ENCODE peak calls at places on chromosomes 1 and 21, in six cellular contexts. Q is GM10248; S is stimulated activated CD8-positive, alpha-beta memory T cell treated with anti-CD3 and anti-CD28 coated beads, Interleukin-2, amount 100 ng/mL, for 48 hours; O is AG08396; G is NK-92 treated with Interleukin-12 subunit alpha and Interleukin-12 subunit beta, amount 100 ng/mL, for 24 hours; K is MCF 10A. N is an unnamed sample.

GRCh38 chr21:39142972-39143371 is 40.3 kb downstream of the PSMG1 start:
- DNase-seq in S (no peak), Q (no peak), O (no peak), G (no peak), K (no peak), N (no peak)

GRCh38 chr1:14939527-14940284 is 213.8 kb upstream of the TMEM51 start:
- DNase-seq in G (no peak), K (peak), Q (no peak), O (peak), S (no peak), N (no peak)

GRCh38 chr1:188822248-188822647 is 1655.4 kb downstream of the BRINP3 start:
- DNase-seq in K (no peak), G (no peak), S (no peak), O (no peak), Q (no peak), N (no peak)

GRCh38 chr1:228353601-228354371 is 52.8 kb downstream of the TRIM11 start:
- DNase-seq in O (no peak), Q (no peak), G (no peak), K (no peak), S (no peak), N (no peak)

GRCh38 chr1:243343970-243344749 is 88.3 kb downstream of the SDCCAG8 start:
- DNase-seq in S (no peak), Q (peak), O (peak), G (no peak), K (peak), N (no peak)

GRCh38 chr1:42940851-42941639 is 17.6 kb downstream of the SLC2A1 start:
- DNase-seq in O (peak), K (peak), Q (no peak), S (no peak), G (no peak), N (no peak)

GRCh38 chr1:36603461-36603860 is 120.7 kb upstream of the CSF3R start:
- DNase-seq in G (no peak), O (no peak), Q (no peak), S (no peak), K (peak), N (no peak)

GRCh38 chr1:104646233-104646632 is 896.5 kb downstream of the AMY1C start:
- DNase-seq in O (no peak), Q (no peak), S (no peak), G (no peak), K (no peak), N (no peak)

GRCh38 chr1:219173758-219174671 is at the start of gene LYPLAL1:
- DNase-seq in K (peak), O (peak), G (peak), S (peak), Q (peak), N (peak)

GRCh38 chr1:204286841-204287387 is 72.8 kb downstream of the PLEKHA6 start:
- DNase-seq in K (peak), O (no peak), S (no peak), Q (no peak), G (no peak), N (peak)

GRCh38 chr1:156689035-156689959 is 12.1 kb upstream of the NES start:
- DNase-seq in S (peak), K (peak), Q (peak), G (peak), O (peak), N (peak)

GRCh38 chr21:43728467-43729390 is 9.8 kb downstream of the PDXK start:
- DNase-seq in G (peak), S (peak), Q (peak), K (peak), O (peak), N (peak)

GRCh38 chr1:38243106-38243505 is 196.5 kb upstream of the POU3F1 start:
- DNase-seq in Q (no peak), K (peak), G (no peak), S (no peak), O (no peak), N (no peak)

GRCh38 chr1:227532019-227532619 is 31.2 kb upstream of the ZNF678 start:
- DNase-seq in G (no peak), Q (no peak), S (no peak), O (no peak), K (peak), N (no peak)

GRCh38 chr1:223556414-223557124 is 108.9 kb downstream of the CAPN8 start:
- DNase-seq in S (peak), K (peak), O (peak), Q (peak), G (peak), N (no peak)

GRCh38 chr1:228930479-228930957 is 195.2 kb downstream of the RHOU start:
- DNase-seq in G (no peak), Q (no peak), K (no peak), O (no peak), S (no peak), N (no peak)

GRCh38 chr1:185480545-185480944 is 163.5 kb upstream of the IVNS1ABP start:
- DNase-seq in O (no peak), S (no peak), Q (no peak), G (no peak), K (no peak), N (no peak)

GRCh38 chr21:21232320-21232719 is 234.1 kb downstream of the NCAM2 start:
- DNase-seq in Q (no peak), G (no peak), K (peak), O (peak), S (no peak), N (no peak)

GRCh38 chr1:197021716-197022115 is 44.4 kb downstream of the CFHR5 start:
- DNase-seq in O (no peak), Q (no peak), K (no peak), S (no peak), G (no peak), N (no peak)